ENCODE peak calls at places on chromosomes 11 and 22, in four cellular contexts. One of them, this sample, is unnamed.

GRCh38 chr22:47333625-47334024 is 571.2 kb downstream of the TBC1D22A start:
- DNase-seq in HFF-Myc: peak; percentile 42
- DNase-seq in astrocyte of the spinal cord: peak; percentile 58
- DNase-seq in GM12865: no peak
- DNase-seq in this sample: no peak

GRCh38 chr22:19058713-19059451 is 63.3 kb downstream of the DGCR2 start:
- DNase-seq in HFF-Myc: no peak
- DNase-seq in astrocyte of the spinal cord: no peak
- DNase-seq in GM12865: no peak
- DNase-seq in this sample: peak; percentile 16

GRCh38 chr11:71139516-71140205 is 112.7 kb downstream of the SHANK2 start:
- DNase-seq in HFF-Myc: no peak
- DNase-seq in astrocyte of the spinal cord: peak; percentile 22
- DNase-seq in GM12865: no peak
- DNase-seq in this sample: no peak

GRCh38 chr11:17413414-17414316 is 25.2 kb upstream of the KCNJ11 start:
- DNase-seq in HFF-Myc: no peak
- DNase-seq in astrocyte of the spinal cord: no peak
- DNase-seq in GM12865: no peak
- DNase-seq in this sample: no peak

GRCh38 chr11:46554205-46555162 is 39.3 kb downstream of the AMBRA1 start:
- DNase-seq in HFF-Myc: no peak
- DNase-seq in astrocyte of the spinal cord: peak; percentile 74
- DNase-seq in GM12865: no peak
- DNase-seq in this sample: no peak

GRCh38 chr11:125494987-125495725 is 909 bp downstream of the FEZ1 start:
- DNase-seq in HFF-Myc: no peak
- DNase-seq in astrocyte of the spinal cord: peak; percentile 44
- DNase-seq in GM12865: peak; percentile 40
- DNase-seq in this sample: peak; percentile 51

GRCh38 chr22:50016308-50016987 is 3.9 kb upstream of the IL17REL start:
- DNase-seq in HFF-Myc: no peak
- DNase-seq in astrocyte of the spinal cord: no peak
- DNase-seq in GM12865: no peak
- DNase-seq in this sample: no peak

GRCh38 chr22:33573479-33573878 is 346.8 kb downstream of the LARGE1 start:
- DNase-seq in HFF-Myc: no peak
- DNase-seq in astrocyte of the spinal cord: no peak
- DNase-seq in GM12865: no peak
- DNase-seq in this sample: no peak

GRCh38 chr11:69703711-69704507 is at the start of gene FGF19:
- DNase-seq in HFF-Myc: no peak
- DNase-seq in astrocyte of the spinal cord: no peak
- DNase-seq in GM12865: no peak
- DNase-seq in this sample: no peak

GRCh38 chr11:69705246-69705856 is 1.5 kb upstream of the FGF19 start:
- DNase-seq in HFF-Myc: no peak
- DNase-seq in astrocyte of the spinal cord: no peak
- DNase-seq in GM12865: no peak
- DNase-seq in this sample: no peak

GRCh38 chr11:69702769-69703510 is 882 bp downstream of the FGF19 start:
- DNase-seq in HFF-Myc: no peak
- DNase-seq in astrocyte of the spinal cord: no peak
- DNase-seq in GM12865: no peak
- DNase-seq in this sample: no peak

GRCh38 chr11:69705901-69706787 is 2.3 kb upstream of the FGF19 start:
- DNase-seq in HFF-Myc: no peak
- DNase-seq in astrocyte of the spinal cord: no peak
- DNase-seq in GM12865: no peak
- DNase-seq in this sample: no peak

DNA sequence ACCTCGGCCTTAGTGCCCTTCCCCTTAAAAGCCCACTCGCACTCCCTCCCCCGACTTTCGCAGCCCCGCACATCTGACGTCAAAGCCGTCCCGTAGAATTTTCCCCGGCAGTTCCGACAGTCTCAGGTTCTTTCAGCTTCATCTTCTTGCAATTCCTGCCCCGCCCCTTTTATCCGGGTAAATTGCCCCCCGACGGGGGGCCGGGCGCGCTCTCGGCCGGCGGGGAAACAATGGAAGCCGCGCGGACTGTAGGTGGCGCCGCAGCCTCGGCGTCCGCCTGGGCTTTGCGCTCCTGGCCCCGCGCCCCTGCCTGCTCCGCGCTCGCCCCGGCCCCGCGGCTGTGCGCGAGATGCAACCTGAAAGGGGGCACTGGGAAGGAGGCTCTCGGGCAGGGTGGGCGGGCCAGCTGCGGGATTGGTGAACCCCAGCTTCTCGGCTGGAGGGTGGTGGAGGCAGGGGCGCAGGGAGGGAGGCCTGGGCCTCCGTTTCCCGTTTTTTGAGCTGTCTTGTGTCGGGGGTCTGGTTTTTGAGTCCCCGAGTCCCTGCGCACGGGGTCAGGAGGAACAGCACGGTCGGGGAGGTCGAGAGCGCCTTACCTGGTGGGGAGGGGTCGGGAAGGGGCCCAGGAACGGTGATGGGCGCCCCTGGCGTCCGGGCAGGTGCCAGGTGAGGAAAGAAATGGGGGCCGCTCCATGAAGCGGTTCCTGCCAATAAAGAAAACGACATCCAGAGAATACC is 855 bp upstream of the FGF19 start:
- DNase-seq in HFF-Myc: no peak
- DNase-seq in astrocyte of the spinal cord: peak; percentile 2
- DNase-seq in GM12865: no peak
- DNase-seq in this sample: peak; percentile 65
- TF ChIP-seq CTCF in HFF-Myc: peak; percentile 44
- TF ChIP-seq CTCF in astrocyte of the spinal cord: peak; percentile 60
- TF ChIP-seq CTCF in GM12865: peak; percentile 24
- TF ChIP-seq CTCF in this sample: peak; percentile 36

GRCh38 chr11:9385288-9385902 is 943 bp downstream of the IPO7 start:
- DNase-seq in HFF-Myc: no peak
- DNase-seq in astrocyte of the spinal cord: no peak
- DNase-seq in GM12865: peak; percentile 43
- DNase-seq in this sample: peak; percentile 42

GRCh38 chr11:9386086-9386485 is 1.6 kb downstream of the IPO7 start:
- DNase-seq in HFF-Myc: no peak
- DNase-seq in astrocyte of the spinal cord: no peak
- DNase-seq in GM12865: no peak
- DNase-seq in this sample: no peak

GRCh38 chr11:9386901-9387300 is 2.4 kb downstream of the IPO7 start:
- DNase-seq in HFF-Myc: no peak
- DNase-seq in astrocyte of the spinal cord: no peak
- DNase-seq in GM12865: no peak
- DNase-seq in this sample: no peak

GRCh38 chr11:9380773-9381172 is 3.7 kb upstream of the IPO7 start:
- DNase-seq in HFF-Myc: no peak
- DNase-seq in astrocyte of the spinal cord: no peak
- DNase-seq in GM12865: no peak
- DNase-seq in this sample: no peak

GRCh38 chr11:9384535-9385287 is at the start of gene IPO7:
- DNase-seq in HFF-Myc: peak; percentile 72
- DNase-seq in astrocyte of the spinal cord: peak; percentile 93
- DNase-seq in GM12865: peak; percentile 95
- DNase-seq in this sample: peak; percentile 95
- TF ChIP-seq CTCF in HFF-Myc: peak; percentile 31
- TF ChIP-seq CTCF in astrocyte of the spinal cord: peak; percentile 45
- TF ChIP-seq CTCF in GM12865: no peak
- TF ChIP-seq CTCF in this sample: no peak

GRCh38 chr11:133570376-133570775 is 38.1 kb upstream of the OPCML start:
- DNase-seq in HFF-Myc: no peak
- DNase-seq in astrocyte of the spinal cord: no peak
- DNase-seq in GM12865: no peak
- DNase-seq in this sample: no peak

GRCh38 chr11:133577403-133577802 is 45.1 kb upstream of the OPCML start:
- DNase-seq in HFF-Myc: no peak
- DNase-seq in astrocyte of the spinal cord: no peak
- DNase-seq in GM12865: no peak
- DNase-seq in this sample: no peak

GRCh38 chr11:133579165-133580031 is 47.1 kb upstream of the OPCML start:
- DNase-seq in HFF-Myc: no peak
- DNase-seq in astrocyte of the spinal cord: no peak
- DNase-seq in GM12865: no peak
- DNase-seq in this sample: no peak

GRCh38 chr11:133581091-133581490 is 48.8 kb upstream of the OPCML start:
- DNase-seq in HFF-Myc: no peak
- DNase-seq in astrocyte of the spinal cord: no peak
- DNase-seq in GM12865: no peak
- DNase-seq in this sample: no peak

DNA sequence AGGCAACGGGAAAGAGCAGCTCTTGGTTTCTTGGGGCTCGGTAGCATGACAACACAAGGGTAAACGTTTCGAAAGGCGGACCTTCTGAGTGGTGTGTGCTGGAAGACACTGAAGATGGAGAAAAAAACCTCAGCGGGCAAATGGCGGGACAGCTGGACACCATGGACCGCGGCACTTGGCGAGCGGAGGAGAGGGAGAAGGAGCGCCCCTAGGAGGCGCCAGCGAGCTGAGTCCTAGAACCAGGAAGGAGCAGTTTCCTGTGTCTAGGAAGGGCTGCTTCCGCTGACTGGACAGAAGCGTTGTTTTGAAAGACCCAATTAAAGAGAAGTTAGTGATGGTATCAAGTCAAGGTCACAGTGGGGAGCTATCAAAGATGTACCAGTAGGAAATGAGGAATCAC is 44.0 kb upstream of the OPCML start:
- DNase-seq in HFF-Myc: no peak
- DNase-seq in astrocyte of the spinal cord: no peak
- DNase-seq in GM12865: no peak
- DNase-seq in this sample: no peak
- TF ChIP-seq CTCF in HFF-Myc: peak; percentile 13
- TF ChIP-seq CTCF in astrocyte of the spinal cord: no peak
- TF ChIP-seq CTCF in GM12865: peak; percentile 14
- TF ChIP-seq CTCF in this sample: no peak

DNA sequence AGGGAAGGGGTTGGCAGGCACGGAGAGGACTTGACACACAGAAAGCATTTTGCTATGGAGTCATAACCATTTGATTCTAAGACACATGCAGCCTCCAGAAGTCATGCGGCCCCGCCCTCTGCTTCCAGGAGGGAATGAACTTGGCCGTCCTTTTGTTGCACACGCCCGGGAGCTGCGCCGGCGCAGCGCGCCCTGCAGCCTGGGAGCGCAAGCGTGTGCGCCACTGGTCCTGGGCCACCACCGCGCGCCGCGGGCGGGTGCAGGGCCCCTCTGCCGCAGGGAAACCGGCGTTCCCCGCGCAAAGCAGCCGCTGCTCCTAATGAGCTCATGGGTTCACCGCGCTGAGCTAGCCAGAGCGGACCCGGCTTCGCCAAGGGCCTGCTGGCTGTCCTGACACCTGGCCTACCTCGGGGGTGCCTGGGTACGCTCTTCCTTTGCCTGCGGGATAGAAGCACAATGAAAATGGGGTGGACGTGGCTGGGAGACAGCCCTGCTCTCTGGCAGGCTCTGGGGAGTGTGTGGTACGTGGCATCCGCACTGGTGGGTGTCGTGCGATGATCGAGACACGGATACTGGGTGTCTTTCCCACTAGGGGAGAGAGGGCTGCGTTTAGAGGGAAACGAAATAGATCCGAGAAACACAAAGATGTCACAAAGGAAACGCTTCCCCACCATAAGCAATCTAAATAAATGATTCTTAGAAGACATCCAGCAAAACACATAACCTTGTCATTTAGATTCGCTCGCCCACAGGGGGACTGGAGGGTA is 669 bp downstream of the MICAL3 start:
- DNase-seq in HFF-Myc: no peak
- DNase-seq in astrocyte of the spinal cord: peak; percentile 79
- DNase-seq in GM12865: peak; percentile 26
- DNase-seq in this sample: peak; percentile 74
- TF ChIP-seq CTCF in HFF-Myc: no peak
- TF ChIP-seq CTCF in astrocyte of the spinal cord: no peak
- TF ChIP-seq CTCF in GM12865: no peak
- TF ChIP-seq CTCF in this sample: no peak

DNA sequence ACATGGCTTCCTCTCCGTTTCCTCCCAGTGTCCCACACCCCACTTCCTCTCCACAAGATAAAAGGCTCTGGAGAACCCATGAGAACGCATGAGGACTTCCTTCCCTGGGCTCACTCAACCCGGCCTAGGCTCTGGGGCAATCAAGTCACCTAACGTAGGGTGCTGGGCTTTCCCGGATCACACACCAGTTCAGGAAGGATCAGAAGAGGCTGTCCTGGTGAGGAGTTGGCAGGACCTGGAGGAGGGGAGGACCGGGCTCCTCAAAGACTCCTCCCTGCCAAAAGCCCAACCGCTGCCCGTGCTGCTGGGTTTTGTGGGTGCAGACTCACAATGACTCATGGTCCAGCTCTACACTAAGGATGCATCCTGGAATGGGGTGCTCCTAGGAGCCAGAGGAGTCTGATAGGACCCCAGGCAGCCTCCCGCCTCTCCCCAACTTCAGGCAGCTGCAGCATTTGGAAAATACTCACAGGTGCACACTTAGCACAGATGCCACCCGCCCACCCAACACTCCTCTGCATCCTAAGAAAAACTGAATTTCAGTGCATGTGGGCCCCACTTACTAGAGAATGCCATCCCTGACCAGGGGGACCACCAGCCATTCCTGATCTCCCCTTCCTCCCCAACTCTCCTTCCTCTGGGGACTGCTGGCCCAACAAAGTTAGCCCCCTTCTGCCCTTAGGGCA is 21.1 kb downstream of the SLC22A12 start:
- DNase-seq in HFF-Myc: no peak
- DNase-seq in astrocyte of the spinal cord: no peak
- DNase-seq in GM12865: no peak
- DNase-seq in this sample: no peak
- TF ChIP-seq CTCF in HFF-Myc: no peak
- TF ChIP-seq CTCF in astrocyte of the spinal cord: no peak
- TF ChIP-seq CTCF in GM12865: no peak
- TF ChIP-seq CTCF in this sample: no peak

GRCh38 chr22:17785185-17786184 is 11.2 kb upstream of the BID start:
- DNase-seq in HFF-Myc: no peak
- DNase-seq in astrocyte of the spinal cord: no peak
- DNase-seq in GM12865: peak; percentile 76
- DNase-seq in this sample: peak; percentile 71
- TF ChIP-seq CTCF in HFF-Myc: peak; percentile 67
- TF ChIP-seq CTCF in astrocyte of the spinal cord: peak; percentile 46
- TF ChIP-seq CTCF in GM12865: peak; percentile 75
- TF ChIP-seq CTCF in this sample: peak; percentile 48

DNA sequence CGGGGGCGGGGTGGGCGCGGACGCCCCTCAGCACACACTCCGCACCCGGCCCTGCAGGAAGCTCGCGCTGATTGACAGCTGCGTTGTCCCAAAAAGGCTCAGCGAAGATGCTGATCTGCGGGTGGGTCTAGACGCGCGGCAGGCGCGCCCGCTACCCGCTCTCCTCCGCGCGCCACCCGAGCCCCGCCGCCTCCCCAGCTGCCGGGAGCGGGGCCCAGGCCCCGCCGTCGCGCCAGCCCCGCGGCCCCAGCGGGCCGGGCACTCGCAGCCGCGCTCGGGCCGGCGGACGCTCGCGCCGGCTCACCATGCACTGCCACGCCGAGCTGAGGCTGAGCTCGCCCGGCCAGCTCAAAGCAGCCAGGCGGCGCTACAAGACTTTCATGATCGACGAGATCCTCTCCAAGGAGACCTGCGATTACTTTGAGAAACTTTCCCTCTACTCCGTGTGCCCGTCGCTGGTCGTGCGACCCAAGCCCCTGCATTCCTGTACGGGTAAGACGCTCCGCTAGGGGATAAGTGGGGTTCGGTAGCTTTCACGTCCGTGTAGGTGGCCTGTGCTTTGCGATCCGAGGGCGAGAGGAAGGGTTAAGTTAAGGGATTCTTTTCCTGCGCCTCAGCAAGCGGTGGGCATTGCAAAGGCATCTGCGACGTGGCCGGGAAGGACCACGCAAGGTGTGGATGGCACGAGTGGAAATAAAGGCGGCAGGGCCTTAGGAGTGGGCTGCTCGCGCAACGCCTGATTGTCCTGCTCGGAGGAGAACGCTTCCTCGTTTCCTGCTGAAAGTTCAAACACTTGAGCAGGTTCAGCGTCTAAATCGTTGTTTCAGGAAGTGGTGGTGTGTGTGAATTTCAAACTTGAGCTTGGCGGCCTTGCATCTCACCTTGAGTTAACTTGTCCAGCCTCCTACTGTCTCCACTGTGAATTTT is at the start of gene BARX2:
- DNase-seq in HFF-Myc: peak; percentile 11
- DNase-seq in astrocyte of the spinal cord: peak; percentile 65
- DNase-seq in GM12865: no peak
- DNase-seq in this sample: peak; percentile 62
- TF ChIP-seq CTCF in HFF-Myc: peak; percentile 50
- TF ChIP-seq CTCF in astrocyte of the spinal cord: peak; percentile 78
- TF ChIP-seq CTCF in GM12865: no peak
- TF ChIP-seq CTCF in this sample: peak; percentile 58